ENCODE peak calls at places on chromosomes 3 and 15, in nine cellular contexts. Q, H, P, N, A, C, O, X and R are unnamed samples.

GRCh38 chr3:69433938-69434263 is 48.0 kb upstream of the FRMD4B start:
- DNase-seq in Q (peak; percentile 32), H (no peak), P (no peak), N (no peak), A (no peak), C (no peak), O (peak; percentile 18), X (no peak), R (peak; percentile 81)

GRCh38 chr3:111073186-111073585 is 1.6 kb downstream of the NECTIN3 start:
- DNase-seq in Q (peak; percentile 55), H (peak; percentile 66), P (no peak), N (no peak), A (no peak), C (no peak), O (peak; percentile 37), X (no peak), R (no peak)

GRCh38 chr3:15899438-15899837 is 101.7 kb upstream of the ANKRD28 start:
- DNase-seq in Q (peak; percentile 99), H (peak; percentile 87), P (peak; percentile 14), N (peak; percentile 80), A (no peak), C (no peak), O (peak; percentile 41), X (no peak), R (no peak)

GRCh38 chr3:146895026-146895749 is 290.0 kb upstream of the PLSCR5 start:
- DNase-seq in Q (peak; percentile 69), H (peak; percentile 71), P (no peak), N (peak; percentile 4), A (peak; percentile 82), C (no peak), O (no peak), X (no peak), R (no peak)

GRCh38 chr3:189621948-189622603 is 9.1 kb upstream of the TP63 start:
- DNase-seq in Q (peak; percentile 17), H (no peak), P (no peak), N (no peak), A (no peak), C (no peak), O (peak; percentile 15), X (no peak), R (no peak)

GRCh38 chr15:29568840-29569532 is 253.3 kb downstream of the TJP1 start:
- DNase-seq in Q (peak; percentile 6), H (no peak), P (peak; percentile 4), N (peak; percentile 66), A (no peak), C (no peak), O (peak; percentile 70), X (no peak), R (peak; percentile 60)

GRCh38 chr15:92149469-92149868 is 244.2 kb upstream of the ST8SIA2 start:
- DNase-seq in Q (no peak), H (peak; percentile 44), P (no peak), N (no peak), A (no peak), C (no peak), O (no peak), X (no peak), R (no peak)

GRCh38 chr15:76320012-76320411 is 8.7 kb upstream of the ETFA start:
- DNase-seq in Q (no peak), H (no peak), P (no peak), N (no peak), A (no peak), C (no peak), O (peak; percentile 45), X (no peak), R (no peak)

GRCh38 chr15:41941644-41942415 is 30.5 kb downstream of the EHD4 start:
- DNase-seq in Q (no peak), H (no peak), P (no peak), N (peak; percentile 79), A (no peak), C (no peak), O (no peak), X (no peak), R (peak; percentile 78)

GRCh38 chr3:122998856-122999255 is 28.7 kb downstream of the SEMA5B start:
- DNase-seq in Q (no peak), H (no peak), P (no peak), N (no peak), A (no peak), C (no peak), O (no peak), X (no peak), R (no peak)

GRCh38 chr3:171284308-171285075 is 175.7 kb downstream of the TNIK start:
- DNase-seq in Q (peak; percentile 98), H (peak; percentile 98), P (no peak), N (peak; percentile 85), A (peak; percentile 82), C (peak; percentile 49), O (peak; percentile 76), X (peak; percentile 87), R (no peak)

GRCh38 chr15:40511472-40512133 is 40.8 kb downstream of the CHST14 start:
- DNase-seq in Q (peak; percentile 33), H (peak; percentile 35), P (peak; percentile 7), N (peak; percentile 74), A (no peak), C (peak; percentile 82), O (peak; percentile 72), X (peak; percentile 56), R (peak; percentile 73)

GRCh38 chr15:76994971-76995945 is at the start of gene PSTPIP1:
- DNase-seq in Q (no peak), H (no peak), P (peak; percentile 89), N (no peak), A (no peak), C (peak; percentile 14), O (no peak), X (no peak), R (no peak)

GRCh38 chr3:135018171-135018923 is 223.3 kb downstream of the EPHB1 start:
- DNase-seq in Q (no peak), H (no peak), P (no peak), N (no peak), A (no peak), C (no peak), O (no peak), X (no peak), R (no peak)

GRCh38 chr15:42581272-42581730 is 5.9 kb downstream of the STARD9 start:
- DNase-seq in Q (peak; percentile 73), H (peak; percentile 62), P (peak; percentile 82), N (peak; percentile 91), A (no peak), C (peak; percentile 67), O (peak; percentile 76), X (peak; percentile 81), R (peak; percentile 95)

GRCh38 chr3:31423522-31423921 is 109.2 kb upstream of the STT3B start:
- DNase-seq in Q (peak; percentile 60), H (peak; percentile 93), P (no peak), N (no peak), A (peak; percentile 0), C (peak; percentile 96), O (no peak), X (no peak), R (no peak)

GRCh38 chr3:156681003-156681402 is 6.6 kb downstream of the TIPARP start:
- DNase-seq in Q (peak; percentile 94), H (peak; percentile 92), P (peak; percentile 77), N (peak; percentile 97), A (peak; percentile 58), C (no peak), O (peak; percentile 88), X (peak; percentile 53), R (peak; percentile 25)
- H3K4me3 ChIP-seq in Q (no peak overlapping the region), H (no peak overlapping the region), P (no peak overlapping the region), N (no peak overlapping the region), A (no peak overlapping the region), C (no peak overlapping the region), O (peak overlapping the region; percentile 3), X (no peak overlapping the region), R (no peak overlapping the region)

DNA sequence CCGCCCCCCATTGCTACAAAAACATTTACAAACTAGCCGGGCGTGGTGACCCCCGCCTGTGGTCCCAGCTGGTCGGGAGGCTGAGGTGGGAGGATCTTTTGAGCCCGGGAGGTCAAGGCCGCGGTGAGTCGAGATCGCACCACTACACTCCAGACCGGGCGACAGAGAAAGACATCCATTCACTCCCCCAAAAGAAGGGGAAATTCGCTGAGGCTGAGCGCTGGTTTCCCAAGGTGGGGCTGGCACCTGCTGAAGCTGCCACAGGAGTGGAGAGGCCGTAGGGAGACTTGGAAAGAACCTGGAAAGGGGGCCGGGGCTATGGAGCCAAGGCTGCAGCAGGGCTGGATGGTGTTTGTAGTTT is 735 bp upstream of the CRTC3 start:
- DNase-seq in Q (no peak), H (no peak), P (no peak), N (no peak), A (no peak), C (no peak), O (no peak), X (no peak), R (no peak)
- H3K4me3 ChIP-seq in Q (no peak overlapping the region), H (peak overlapping the region; percentile 52), P (no peak overlapping the region), N (no peak overlapping the region), A (peak overlapping the region; percentile 77), C (peak overlapping the region; percentile 86), O (peak overlapping the region; percentile 81), X (peak overlapping the region; percentile 45), R (peak overlapping the region; percentile 66)

GRCh38 chr15:94230436-94230885 is 900 bp upstream of the MCTP2 start:
- DNase-seq in Q (no peak), H (peak; percentile 21), P (no peak), N (no peak), A (no peak), C (no peak), O (no peak), X (no peak), R (peak; percentile 16)

GRCh38 chr15:94230886-94231727 is at the start of gene MCTP2:
- DNase-seq in Q (peak; percentile 53), H (peak; percentile 60), P (peak; percentile 96), N (peak; percentile 90), A (peak; percentile 50), C (peak; percentile 69), O (peak; percentile 77), X (peak; percentile 54), R (peak; percentile 85)

GRCh38 chr15:94234300-94234699 is 2.9 kb downstream of the MCTP2 start:
- DNase-seq in Q (no peak), H (no peak), P (peak; percentile 26), N (peak; percentile 40), A (no peak), C (no peak), O (no peak), X (no peak), R (no peak)

GRCh38 chr15:94231728-94232086 is 346 bp downstream of the MCTP2 start:
- DNase-seq in Q (no peak), H (no peak), P (peak; percentile 31), N (peak; percentile 62), A (no peak), C (no peak), O (peak; percentile 22), X (no peak), R (peak; percentile 57)

GRCh38 chr15:94232107-94232506 is 746 bp downstream of the MCTP2 start:
- DNase-seq in Q (no peak), H (no peak), P (no peak), N (no peak), A (no peak), C (no peak), O (no peak), X (no peak), R (peak; percentile 12)
- H3K4me3 ChIP-seq in Q (peak overlapping the region; percentile 53), H (no peak overlapping the region), P (peak overlapping the region; percentile 82), N (peak overlapping the region; percentile 0), A (peak overlapping the region; percentile 63), C (no peak overlapping the region), O (peak overlapping the region; percentile 75), X (no peak overlapping the region), R (peak overlapping the region; percentile 58)

DNA sequence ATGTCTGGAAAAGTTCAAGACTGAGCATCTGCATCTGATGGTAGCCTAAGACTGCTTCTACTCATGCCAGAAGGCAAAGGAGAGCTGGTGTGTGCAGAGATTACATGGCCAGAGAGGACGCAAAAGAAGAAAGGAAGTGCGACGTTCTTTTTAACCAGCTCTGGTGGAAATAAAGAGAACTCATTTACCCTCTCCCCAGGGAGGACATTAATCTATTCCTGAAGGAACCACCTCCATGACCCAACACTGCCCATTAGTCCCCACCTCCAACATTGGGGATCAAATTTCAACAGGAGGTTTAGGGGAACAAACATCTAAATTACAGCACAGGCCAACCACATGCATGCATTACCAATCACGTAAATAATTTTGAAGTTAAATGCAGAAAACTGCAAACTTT is 1.5 kb upstream of the NCK1 start:
- DNase-seq in Q (peak; percentile 29), H (peak; percentile 81), P (no peak), N (peak; percentile 49), A (no peak), C (no peak), O (no peak), X (no peak), R (peak; percentile 90)
- H3K4me3 ChIP-seq in Q (peak overlapping the region; percentile 97), H (peak overlapping the region; percentile 86), P (no peak overlapping the region), N (no peak overlapping the region), A (peak overlapping the region; percentile 23), C (no peak overlapping the region), O (peak overlapping the region; percentile 94), X (no peak overlapping the region), R (peak overlapping the region; percentile 78)